ENCODE peak calls at places on chromosomes 11 and 22, in four cellular contexts. D, T, H and X are unnamed samples.

GRCh38 chr11:70782401-70782913 is 384.1 kb downstream of the CTTN start:
- DNase-seq in H (peak), T (no peak), D (no peak), X (no peak)

GRCh38 chr11:19200410-19201201 is 1.2 kb downstream of the CSRP3 start:
- DNase-seq in H (no peak), T (peak), D (no peak), X (no peak)

GRCh38 chr11:17730608-17731462 is 3.7 kb upstream of the KCNC1 start:
- DNase-seq in T (peak), D (peak), H (peak), X (peak)

GRCh38 chr11:1573077-1573846 is 1.2 kb upstream of the DUSP8 start:
- DNase-seq in T (no peak), H (peak), D (no peak), X (no peak)

GRCh38 chr11:121595717-121596156 is 143.0 kb upstream of the SORL1-AS1 start:
- DNase-seq in H (peak), T (peak), D (peak), X (no peak)

GRCh38 chr22:37442537-37442936 is 15.3 kb upstream of the ELFN2 start:
- DNase-seq in D (no peak), T (no peak), H (no peak), X (no peak)

GRCh38 chr11:2555376-2555775 is 110.6 kb downstream of the KCNQ1 start:
- DNase-seq in D (no peak), T (no peak), H (peak), X (no peak)

GRCh38 chr22:29081499-29082236 is 8.8 kb downstream of the KREMEN1 start:
- DNase-seq in H (no peak), T (no peak), D (no peak), X (no peak)

GRCh38 chr11:44755553-44756505 is 29.1 kb downstream of the TSPAN18 start:
- DNase-seq in D (no peak), H (peak), T (no peak), X (peak)

GRCh38 chr11:122095950-122096942 is 19.8 kb downstream of the BLID start:
- DNase-seq in D (no peak), T (no peak), H (no peak), X (no peak)

GRCh38 chr22:39209756-39210155 is 35.0 kb downstream of the PDGFB start:
- DNase-seq in T (no peak), H (peak), D (no peak), X (peak)

GRCh38 chr11:133681901-133682300 is 149.6 kb upstream of the OPCML start:
- DNase-seq in D (no peak), H (no peak), T (no peak), X (no peak)

GRCh38 chr11:119531623-119532022 is 108.7 kb upstream of the THY1 start:
- DNase-seq in D (no peak), T (no peak), H (peak), X (peak)

GRCh38 chr22:48708558-48709245 is 1119.0 kb downstream of the BRD1 start:
- DNase-seq in T (no peak), H (peak), D (no peak), X (no peak)

DNA sequence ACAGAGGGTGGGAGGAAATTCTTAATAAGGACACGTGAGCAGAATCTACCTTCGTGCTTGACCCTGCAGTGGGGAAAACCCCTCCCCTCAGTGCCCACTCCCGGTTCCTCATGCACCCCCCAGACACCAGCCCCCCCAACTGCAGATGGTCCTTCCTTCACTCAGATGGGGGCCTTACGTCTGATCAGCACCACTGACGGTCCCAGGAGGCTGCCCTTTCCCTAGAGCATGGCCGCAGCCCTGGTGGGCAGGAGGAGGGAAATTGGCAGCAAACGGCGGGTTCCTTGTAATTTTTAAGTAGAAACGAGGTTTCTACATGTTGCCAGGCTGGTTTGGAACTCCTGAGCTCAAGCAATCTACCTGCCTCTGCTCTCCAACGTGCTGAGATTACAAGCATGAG is 477.7 kb downstream of the TBC1D22A start:
- DNase-seq in D (no peak), T (no peak), H (no peak), X (no peak)
- H3K27ac ChIP-seq in D (no peak), T (no peak), H (no peak), X (no peak)

DNA sequence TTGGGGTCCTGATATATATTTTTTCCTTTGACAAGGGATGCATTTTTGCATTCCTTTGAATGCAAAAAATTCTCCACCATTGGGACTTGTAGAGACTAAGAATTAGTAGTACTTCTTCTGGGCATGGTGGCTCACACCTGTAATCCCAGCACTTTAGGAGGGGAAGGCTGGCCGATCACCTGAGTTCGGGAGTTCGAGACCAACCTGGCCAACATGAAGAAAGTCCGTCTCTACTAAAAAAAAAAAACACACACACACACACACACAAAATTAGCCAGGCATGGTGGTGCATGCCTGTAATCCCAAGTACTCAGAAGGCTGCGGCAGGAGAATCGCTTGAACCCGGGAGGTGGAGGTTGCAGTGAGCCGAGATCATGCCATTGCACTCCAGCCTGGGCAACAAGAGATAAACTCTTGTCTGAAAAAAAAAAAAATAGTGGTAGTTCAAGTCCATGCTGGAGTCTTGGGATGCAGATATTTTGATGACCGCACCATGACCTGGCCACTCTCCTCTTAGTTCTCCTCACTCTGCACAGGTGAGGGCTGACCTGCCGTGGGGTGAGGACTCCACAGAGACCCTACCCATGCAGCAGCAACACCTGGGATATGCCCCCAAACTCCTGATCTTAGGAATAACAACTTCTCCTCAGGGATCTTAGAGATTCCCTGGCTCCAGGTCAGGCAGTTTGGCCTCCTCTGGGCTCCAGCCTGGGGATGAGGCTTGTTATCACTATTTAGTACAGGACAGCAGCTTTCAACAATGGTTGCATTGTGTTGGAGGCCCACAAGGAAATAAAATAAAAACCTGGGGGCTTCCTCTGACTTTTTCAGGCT is 36.5 kb upstream of the TOP3B start:
- DNase-seq in D (no peak), H (no peak), T (no peak), X (no peak)
- H3K27ac ChIP-seq in D (no peak), H (no peak), T (no peak), X (no peak)

DNA sequence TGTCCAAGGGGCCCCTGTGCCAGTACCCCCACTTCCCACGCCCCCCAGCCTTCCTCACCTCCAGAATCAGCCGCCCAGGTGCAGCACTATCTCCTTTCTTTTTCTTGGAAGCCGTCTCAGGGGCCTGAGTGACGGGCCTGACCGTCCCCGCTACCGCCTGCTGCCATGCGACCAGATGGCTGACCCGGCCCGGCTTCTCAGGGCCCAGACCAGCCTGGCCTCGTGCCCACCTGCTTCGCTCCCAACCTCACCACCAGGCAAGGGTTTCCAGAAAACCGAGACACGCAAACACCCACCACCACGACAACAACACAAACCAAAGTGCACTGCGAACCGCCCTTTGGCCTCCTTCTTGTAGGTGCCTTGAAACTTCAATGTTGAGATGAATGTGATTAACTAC is 39.1 kb downstream of the MACROD1 start:
- DNase-seq in H (no peak), T (no peak), D (no peak), X (no peak)
- H3K27ac ChIP-seq in H (no peak), T (no peak), D (no peak), X (no peak)

DNA sequence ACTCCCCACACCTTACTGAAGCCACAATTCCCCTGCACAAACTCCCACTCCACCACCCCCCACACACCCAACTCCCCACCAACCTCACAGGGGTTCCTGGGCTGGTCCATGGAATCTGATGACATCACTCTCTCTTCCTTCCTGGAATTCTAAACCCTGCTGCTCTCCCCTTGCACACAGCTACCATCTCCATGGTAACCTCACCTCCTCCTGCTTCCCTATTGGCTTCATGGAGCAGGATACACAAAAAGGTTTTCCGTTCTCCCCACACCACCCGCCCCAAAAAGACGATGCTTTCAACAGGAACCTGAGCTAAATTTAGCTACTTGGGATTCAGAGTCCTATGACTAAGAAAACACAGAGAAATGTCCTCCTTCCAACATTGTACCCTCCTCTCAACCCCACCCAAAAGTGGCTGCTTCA is 67.1 kb downstream of the RBFOX2 start:
- DNase-seq in D (peak), H (peak), T (peak), X (no peak)
- H3K27ac ChIP-seq in D (peak), H (no peak), T (peak), X (peak)

GRCh38 chr11:63918576-63919171 is 1.7 kb upstream of the RCOR2 start:
- DNase-seq in H (no peak), D (no peak), T (no peak), X (no peak)
- H3K27ac ChIP-seq in H (peak), D (peak), T (peak), X (peak)

DNA sequence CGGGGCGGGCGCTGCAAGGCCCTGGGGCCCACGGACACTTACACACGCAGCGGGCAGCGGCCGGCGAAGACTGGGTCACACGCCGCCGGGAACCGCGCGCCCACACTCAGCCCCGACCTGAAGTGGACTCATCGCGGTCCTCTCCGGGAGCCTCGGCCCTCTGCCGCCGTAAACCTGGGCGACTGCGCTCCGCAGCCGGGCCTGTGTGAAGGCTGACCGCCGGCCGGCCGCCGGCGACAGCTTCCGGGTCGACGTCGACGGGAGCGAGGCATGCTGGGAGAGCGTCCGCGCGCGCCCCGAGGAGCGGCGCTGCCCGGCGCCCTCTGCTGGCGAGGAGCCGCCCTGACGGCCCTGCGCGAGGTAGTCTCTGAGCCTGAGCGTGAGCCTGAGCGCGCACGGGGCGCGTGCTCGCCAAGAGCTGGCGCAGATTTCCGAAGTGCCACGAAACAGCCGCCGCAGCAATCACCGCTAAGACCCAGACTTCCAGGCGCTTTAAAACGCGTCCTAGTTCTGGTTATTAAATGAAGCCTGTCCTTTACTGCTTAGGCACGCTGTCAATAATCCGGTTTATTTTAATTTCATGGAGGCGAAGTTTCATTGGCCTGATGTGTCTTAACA is at the start of gene SNX19:
- DNase-seq in H (peak), T (peak), D (peak), X (peak)
- H3K27ac ChIP-seq in H (peak), T (peak), D (peak), X (peak)

GRCh38 chr11:12020546-12020945 is 12.1 kb upstream of the DKK3 start:
- DNase-seq in H (no peak), T (no peak), D (no peak), X (no peak)
- H3K27ac ChIP-seq in H (no peak), T (no peak), D (no peak), X (no peak)

GRCh38 chr11:64892838-64893193 is 14.4 kb upstream of the EHD1 start:
- DNase-seq in H (no peak), T (no peak), D (no peak), X (no peak)
- H3K27ac ChIP-seq in H (no peak), T (no peak), D (no peak), X (no peak)

GRCh38 chr22:24409707-24410106 is 17.7 kb upstream of the ADORA2A start:
- DNase-seq in H (no peak), T (no peak), D (no peak), X (no peak)
- H3K27ac ChIP-seq in H (no peak), T (no peak), D (no peak), X (no peak)